ENCODE peak calls at places on chromosomes 12 and 14, in eight cellular contexts. One of them, this sample, is unnamed.

GRCh38 chr14:91323031-91323430 is 78.5 kb upstream of the GPR68 start:
- DNase-seq in breast epithelium: no peak
- DNase-seq in suprapubic skin: no peak
- DNase-seq in lower leg skin: no peak
- DNase-seq in heart left ventricle: no peak
- DNase-seq in HepG2: no peak
- DNase-seq in A549: no peak
- DNase-seq in ovary: no peak
- DNase-seq in this sample: no peak

GRCh38 chr12:22635812-22636211 is 10.8 kb downstream of the ETNK1 start:
- DNase-seq in breast epithelium: no peak
- DNase-seq in suprapubic skin: no peak
- DNase-seq in lower leg skin: no peak
- DNase-seq in heart left ventricle: no peak
- DNase-seq in HepG2: no peak
- DNase-seq in A549: no peak
- DNase-seq in ovary: no peak
- DNase-seq in this sample: no peak

GRCh38 chr12:19190292-19191031 is 60.9 kb downstream of the PLEKHA5 start:
- DNase-seq in breast epithelium: no peak
- DNase-seq in suprapubic skin: no peak
- DNase-seq in lower leg skin: no peak
- DNase-seq in heart left ventricle: no peak
- DNase-seq in HepG2: no peak
- DNase-seq in A549: no peak
- DNase-seq in ovary: no peak
- DNase-seq in this sample: no peak

GRCh38 chr14:33745163-33745562 is 205.7 kb downstream of the EGLN3 start:
- DNase-seq in breast epithelium: no peak
- DNase-seq in suprapubic skin: no peak
- DNase-seq in lower leg skin: no peak
- DNase-seq in heart left ventricle: no peak
- DNase-seq in HepG2: no peak
- DNase-seq in A549: no peak
- DNase-seq in ovary: no peak
- DNase-seq in this sample: no peak

GRCh38 chr14:89365071-89365801 is 51.8 kb downstream of the FOXN3 start:
- DNase-seq in breast epithelium: no peak
- DNase-seq in suprapubic skin: no peak
- DNase-seq in lower leg skin: no peak
- DNase-seq in heart left ventricle: peak
- DNase-seq in HepG2: no peak
- DNase-seq in A549: no peak
- DNase-seq in ovary: no peak
- DNase-seq in this sample: peak

GRCh38 chr12:108129017-108129812 is at the start of gene WSCD2:
- DNase-seq in breast epithelium: no peak
- DNase-seq in suprapubic skin: peak
- DNase-seq in lower leg skin: peak
- DNase-seq in heart left ventricle: peak
- DNase-seq in HepG2: peak
- DNase-seq in A549: peak
- DNase-seq in ovary: no peak
- DNase-seq in this sample: no peak

GRCh38 chr12:92955997-92956663 is 27.0 kb upstream of the EEA1 start:
- DNase-seq in breast epithelium: no peak
- DNase-seq in suprapubic skin: no peak
- DNase-seq in lower leg skin: no peak
- DNase-seq in heart left ventricle: no peak
- DNase-seq in HepG2: no peak
- DNase-seq in A549: no peak
- DNase-seq in ovary: no peak
- DNase-seq in this sample: no peak

GRCh38 chr12:92394895-92395294 is 249.2 kb upstream of the BTG1 start:
- DNase-seq in breast epithelium: no peak
- DNase-seq in suprapubic skin: no peak
- DNase-seq in lower leg skin: no peak
- DNase-seq in heart left ventricle: no peak
- DNase-seq in HepG2: no peak
- DNase-seq in A549: no peak
- DNase-seq in ovary: no peak
- DNase-seq in this sample: no peak

GRCh38 chr12:25276199-25276937 is 25.6 kb upstream of the KRAS start:
- DNase-seq in breast epithelium: no peak
- DNase-seq in suprapubic skin: no peak
- DNase-seq in lower leg skin: no peak
- DNase-seq in heart left ventricle: no peak
- DNase-seq in HepG2: peak
- DNase-seq in A549: peak
- DNase-seq in ovary: peak
- DNase-seq in this sample: peak

GRCh38 chr12:23855813-23856212 is 93.7 kb downstream of the SOX5 start:
- DNase-seq in breast epithelium: no peak
- DNase-seq in suprapubic skin: no peak
- DNase-seq in lower leg skin: no peak
- DNase-seq in heart left ventricle: no peak
- DNase-seq in HepG2: no peak
- DNase-seq in A549: no peak
- DNase-seq in ovary: no peak
- DNase-seq in this sample: no peak

GRCh38 chr12:57166971-57167371 is 19.6 kb upstream of the LRP1-AS start:
- DNase-seq in breast epithelium: no peak
- DNase-seq in suprapubic skin: no peak
- DNase-seq in lower leg skin: no peak
- DNase-seq in heart left ventricle: no peak
- DNase-seq in HepG2: no peak
- DNase-seq in A549: peak
- DNase-seq in ovary: no peak
- DNase-seq in this sample: no peak

GRCh38 chr12:57169969-57170368 is 22.6 kb upstream of the LRP1-AS start:
- DNase-seq in breast epithelium: no peak
- DNase-seq in suprapubic skin: no peak
- DNase-seq in lower leg skin: no peak
- DNase-seq in heart left ventricle: no peak
- DNase-seq in HepG2: no peak
- DNase-seq in A549: no peak
- DNase-seq in ovary: no peak
- DNase-seq in this sample: no peak

GRCh38 chr12:57170408-57170807 is 23.0 kb upstream of the LRP1-AS start:
- DNase-seq in breast epithelium: no peak
- DNase-seq in suprapubic skin: no peak
- DNase-seq in lower leg skin: no peak
- DNase-seq in heart left ventricle: no peak
- DNase-seq in HepG2: no peak
- DNase-seq in A549: no peak
- DNase-seq in ovary: no peak
- DNase-seq in this sample: no peak

GRCh38 chr12:57171668-57172067 is 24.2 kb upstream of the LRP1-AS start:
- DNase-seq in breast epithelium: no peak
- DNase-seq in suprapubic skin: no peak
- DNase-seq in lower leg skin: no peak
- DNase-seq in heart left ventricle: no peak
- DNase-seq in HepG2: no peak
- DNase-seq in A549: no peak
- DNase-seq in ovary: peak
- DNase-seq in this sample: no peak

DNA sequence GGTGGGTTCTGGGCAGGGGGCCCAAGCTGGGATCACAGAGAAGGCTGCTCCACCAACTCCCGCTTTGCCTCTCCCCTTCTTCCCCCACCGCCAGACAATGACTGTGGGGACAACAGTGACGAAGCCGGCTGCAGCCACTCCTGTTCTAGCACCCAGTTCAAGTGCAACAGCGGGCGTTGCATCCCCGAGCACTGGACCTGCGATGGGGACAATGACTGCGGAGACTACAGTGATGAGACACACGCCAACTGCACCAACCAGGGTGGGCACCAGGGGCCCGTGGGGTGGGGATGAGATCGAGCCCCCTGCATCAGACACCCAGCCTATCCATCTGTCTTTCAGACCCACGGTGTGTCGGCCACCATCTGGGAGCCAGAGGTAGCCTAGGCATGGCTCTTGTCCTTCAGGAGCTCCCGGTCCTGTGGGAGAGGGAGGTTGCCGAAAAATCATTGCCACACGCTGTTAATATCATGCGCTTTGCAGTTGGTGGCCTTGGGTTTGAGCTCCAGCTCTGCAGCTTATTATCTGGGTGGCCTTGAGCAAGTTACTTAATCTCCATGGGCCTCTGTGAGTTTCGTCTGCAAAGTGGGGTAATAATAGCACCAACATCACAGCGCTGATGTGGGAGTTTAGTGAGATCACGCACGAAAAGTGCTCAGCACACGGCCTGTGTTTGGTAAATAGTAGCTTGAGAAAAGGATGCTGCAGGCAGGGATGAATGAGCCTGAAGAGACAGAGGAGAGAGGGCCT is 21.8 kb upstream of the LRP1-AS start:
- DNase-seq in breast epithelium: no peak
- DNase-seq in suprapubic skin: no peak
- DNase-seq in lower leg skin: no peak
- DNase-seq in heart left ventricle: no peak
- DNase-seq in HepG2: no peak
- DNase-seq in A549: no peak
- DNase-seq in ovary: no peak
- DNase-seq in this sample: no peak
- TF ChIP-seq POLR2A in breast epithelium: no peak
- TF ChIP-seq POLR2A in suprapubic skin: no peak
- TF ChIP-seq POLR2A in lower leg skin: no peak
- TF ChIP-seq POLR2A in heart left ventricle: no peak
- TF ChIP-seq POLR2A in HepG2: no peak
- TF ChIP-seq POLR2A in A549: no peak
- TF ChIP-seq POLR2A in ovary: no peak
- TF ChIP-seq POLR2A in this sample: no peak

DNA sequence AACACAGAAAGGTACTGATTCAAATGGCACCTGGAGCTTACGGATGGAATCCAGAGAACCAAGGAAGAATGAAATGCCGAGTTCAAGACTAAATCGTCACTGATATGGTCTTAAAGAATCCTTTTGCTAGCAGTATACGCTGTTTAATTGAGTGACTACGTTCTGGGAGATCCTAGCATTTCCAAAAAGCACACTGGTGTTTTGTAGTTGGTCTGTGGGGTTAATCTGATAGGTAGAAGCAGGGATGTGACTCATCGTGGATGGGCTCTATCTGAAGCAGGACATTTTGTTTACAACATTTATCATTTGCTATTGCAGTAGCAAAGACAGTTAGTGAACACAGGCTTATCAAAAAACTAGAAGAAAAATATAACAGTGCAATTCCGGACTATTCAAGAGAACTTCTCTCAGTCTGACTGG is 169.2 kb upstream of the HMGA2 start:
- DNase-seq in breast epithelium: no peak
- DNase-seq in suprapubic skin: no peak
- DNase-seq in lower leg skin: no peak
- DNase-seq in heart left ventricle: no peak
- DNase-seq in HepG2: no peak
- DNase-seq in A549: no peak
- DNase-seq in ovary: no peak
- DNase-seq in this sample: no peak
- TF ChIP-seq POLR2A in breast epithelium: no peak
- TF ChIP-seq POLR2A in suprapubic skin: no peak
- TF ChIP-seq POLR2A in lower leg skin: no peak
- TF ChIP-seq POLR2A in heart left ventricle: no peak
- TF ChIP-seq POLR2A in HepG2: no peak
- TF ChIP-seq POLR2A in A549: no peak
- TF ChIP-seq POLR2A in ovary: no peak
- TF ChIP-seq POLR2A in this sample: no peak

GRCh38 chr14:95218006-95218405 is 60.7 kb upstream of the DICER1 start:
- DNase-seq in breast epithelium: no peak
- DNase-seq in suprapubic skin: no peak
- DNase-seq in lower leg skin: no peak
- DNase-seq in heart left ventricle: no peak
- DNase-seq in HepG2: no peak
- DNase-seq in A549: no peak
- DNase-seq in ovary: no peak
- DNase-seq in this sample: no peak

GRCh38 chr14:95217391-95217900 is 60.1 kb upstream of the DICER1 start:
- DNase-seq in breast epithelium: no peak
- DNase-seq in suprapubic skin: no peak
- DNase-seq in lower leg skin: no peak
- DNase-seq in heart left ventricle: no peak
- DNase-seq in HepG2: no peak
- DNase-seq in A549: no peak
- DNase-seq in ovary: no peak
- DNase-seq in this sample: no peak

GRCh38 chr14:95216013-95216412 is 58.7 kb upstream of the DICER1 start:
- DNase-seq in breast epithelium: no peak
- DNase-seq in suprapubic skin: no peak
- DNase-seq in lower leg skin: no peak
- DNase-seq in heart left ventricle: no peak
- DNase-seq in HepG2: no peak
- DNase-seq in A549: no peak
- DNase-seq in ovary: no peak
- DNase-seq in this sample: no peak

GRCh38 chr14:95220663-95221231 is 63.4 kb upstream of the DICER1 start:
- DNase-seq in breast epithelium: no peak
- DNase-seq in suprapubic skin: no peak
- DNase-seq in lower leg skin: peak
- DNase-seq in heart left ventricle: no peak
- DNase-seq in HepG2: no peak
- DNase-seq in A549: no peak
- DNase-seq in ovary: no peak
- DNase-seq in this sample: no peak

GRCh38 chr14:95218472-95219193 is 61.3 kb upstream of the DICER1 start:
- DNase-seq in breast epithelium: no peak
- DNase-seq in suprapubic skin: no peak
- DNase-seq in lower leg skin: peak
- DNase-seq in heart left ventricle: no peak
- DNase-seq in HepG2: no peak
- DNase-seq in A549: no peak
- DNase-seq in ovary: no peak
- DNase-seq in this sample: no peak
- TF ChIP-seq POLR2A in breast epithelium: no peak
- TF ChIP-seq POLR2A in suprapubic skin: no peak
- TF ChIP-seq POLR2A in lower leg skin: no peak
- TF ChIP-seq POLR2A in heart left ventricle: no peak
- TF ChIP-seq POLR2A in HepG2: no peak
- TF ChIP-seq POLR2A in A549: no peak
- TF ChIP-seq POLR2A in ovary: no peak
- TF ChIP-seq POLR2A in this sample: no peak

DNA sequence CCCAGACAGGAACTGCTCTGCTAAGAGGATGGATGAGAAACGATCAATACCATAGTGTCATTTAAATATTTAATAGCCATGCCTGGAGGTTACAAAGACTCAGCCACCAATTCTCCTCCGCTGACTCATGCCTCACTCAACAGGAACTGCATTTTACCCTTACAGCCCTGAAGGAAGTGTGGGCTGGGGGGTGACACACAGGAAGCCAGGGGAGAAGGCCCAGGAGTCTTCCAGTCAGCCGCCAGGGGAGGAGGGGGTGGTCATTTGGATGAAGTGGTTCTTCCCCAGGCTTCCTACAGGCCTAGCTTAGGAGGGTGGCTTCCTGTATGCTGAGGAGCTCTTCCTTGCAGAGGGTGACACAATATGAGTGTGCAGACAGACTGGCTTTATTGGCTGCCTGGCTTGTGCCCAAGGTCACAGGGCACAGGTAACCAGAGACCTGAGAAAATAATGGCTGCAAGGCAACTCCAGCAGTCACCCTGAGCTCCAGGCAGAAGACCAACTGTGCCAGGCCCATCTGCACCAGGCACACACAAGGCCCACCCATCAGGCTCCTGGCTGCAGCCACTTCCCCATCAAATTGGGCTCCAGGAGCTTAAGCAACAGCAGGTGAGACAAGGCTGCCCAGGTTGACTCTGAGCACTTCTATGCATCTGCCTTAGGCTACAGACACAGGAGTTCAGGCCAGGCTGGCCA is 30.6 kb upstream of the RPLP0 start:
- DNase-seq in breast epithelium: no peak
- DNase-seq in suprapubic skin: no peak
- DNase-seq in lower leg skin: no peak
- DNase-seq in heart left ventricle: peak
- DNase-seq in HepG2: peak
- DNase-seq in A549: peak
- DNase-seq in ovary: no peak
- DNase-seq in this sample: peak
- TF ChIP-seq POLR2A in breast epithelium: no peak
- TF ChIP-seq POLR2A in suprapubic skin: no peak
- TF ChIP-seq POLR2A in lower leg skin: no peak
- TF ChIP-seq POLR2A in heart left ventricle: no peak
- TF ChIP-seq POLR2A in HepG2: no peak
- TF ChIP-seq POLR2A in A549: no peak
- TF ChIP-seq POLR2A in ovary: no peak
- TF ChIP-seq POLR2A in this sample: no peak

This sample was measured in Peyer's patch.